ENCODE peak calls at places on chromosomes 5 and 9, in ten cellular contexts. V, H, L, T, C, G, R, Z, Y and F are unnamed samples.
A peak's percentile ranks its signal among the peaks of the same experiment; 100 is the strongest.

GRCh38 chr5:173785866-173786265 is 102.3 kb upstream of the CPEB4 start:
- DNase-seq in Z (no peak), T (no peak), Y (no peak), H (no peak), C (no peak), R (no peak), V (no peak), G (no peak), L (peak; percentile 67), F (no peak)

GRCh38 chr5:104800440-104801048 is 1238.0 kb upstream of the NUDT12 start:
- DNase-seq in H (no peak), Z (no peak), G (no peak), V (no peak), Y (no peak), T (no peak), C (no peak), L (peak; percentile 68), R (no peak), F (no peak)

GRCh38 chr9:21455320-21455719 is 15.1 kb downstream of the IFNA1 start:
- DNase-seq in R (no peak), Z (no peak), T (no peak), Y (no peak), G (no peak), L (peak; percentile 61), H (peak; percentile 11), C (no peak), V (peak; percentile 47), F (no peak)

GRCh38 chr5:138698713-138699112 is 54.5 kb upstream of the CTNNA1 start:
- DNase-seq in C (no peak), T (no peak), G (no peak), H (no peak), R (no peak), L (no peak), Y (no peak), V (no peak), Z (no peak), F (no peak)

GRCh38 chr9:94280409-94280989 is 21.4 kb downstream of the ZNF169 start:
- DNase-seq in Y (no peak), L (no peak), Z (no peak), T (no peak), V (no peak), R (no peak), H (no peak), C (no peak), G (no peak), F (no peak)

GRCh38 chr5:132850066-132850465 is 16.2 kb downstream of the GDF9 start:
- DNase-seq in H (no peak), Z (no peak), Y (no peak), T (no peak), G (no peak), L (no peak), C (no peak), V (no peak), R (no peak), F (no peak)

GRCh38 chr5:108143581-108143980 is 238.3 kb downstream of the FBXL17 start:
- DNase-seq in T (no peak), L (no peak), R (no peak), Y (no peak), C (no peak), H (no peak), Z (no peak), G (no peak), V (peak; percentile 79), F (no peak)

GRCh38 chr9:82923410-82924242 is 139.3 kb downstream of the RASEF start:
- DNase-seq in L (peak; percentile 89), G (no peak), H (no peak), R (no peak), C (no peak), V (no peak), Y (no peak), T (no peak), Z (no peak), F (no peak)

GRCh38 chr5:55232194-55232984 is 1.0 kb downstream of the CCNO start:
- DNase-seq in G (no peak), R (no peak), H (peak; percentile 15), Y (peak; percentile 20), C (no peak), L (peak; percentile 87), Z (no peak), V (peak; percentile 11), T (no peak), F (no peak)

GRCh38 chr5:76125888-76126287 is 42.7 kb downstream of the SV2C start:
- DNase-seq in L (no peak), H (no peak), C (no peak), V (no peak), R (no peak), Y (no peak), G (no peak), T (no peak), Z (no peak), F (no peak)

GRCh38 chr9:79663299-79663698 is 91.5 kb downstream of the TLE4 start:
- DNase-seq in Y (no peak), L (no peak), G (no peak), H (no peak), Z (no peak), C (no peak), R (no peak), T (no peak), V (no peak), F (no peak)

GRCh38 chr9:83291196-83291595 is 228.3 kb upstream of the RASEF start:
- DNase-seq in C (no peak), R (no peak), Z (no peak), T (no peak), V (no peak), H (no peak), Y (no peak), L (no peak), G (no peak), F (no peak)